ENCODE peak calls at places on chromosome 3, in four cellular contexts. R, K, G and I are unnamed samples.

GRCh38 chr3:125594581-125595011 is 701 bp downstream of the OSBPL11 start:
- DNase-seq in R (peak; percentile 48), K (peak; percentile 38), G (no peak), I (peak; percentile 42)

GRCh38 chr3:104214937-104215336 is 1151.8 kb upstream of the ALCAM start:
- DNase-seq in R (no peak), G (no peak), K (no peak), I (no peak)

GRCh38 chr3:15795563-15796308 is 2.0 kb downstream of the ANKRD28 start:
- DNase-seq in K (no peak), R (no peak), G (no peak), I (no peak)

GRCh38 chr3:108102420-108103039 is 11.7 kb upstream of the CD47 start:
- DNase-seq in G (no peak), R (no peak), K (no peak), I (no peak)

GRCh38 chr3:114478806-114479205 is 185.0 kb downstream of the TIGIT start:
- DNase-seq in R (no peak), G (no peak), K (no peak), I (no peak)

GRCh38 chr3:49180116-49180515 is 8.7 kb downstream of the KLHDC8B start:
- DNase-seq in R (no peak), G (peak; percentile 59), K (no peak), I (no peak)

GRCh38 chr3:146313411-146314111 is 62.7 kb upstream of the PLSCR4 start:
- DNase-seq in K (no peak), R (no peak), G (no peak), I (no peak)

GRCh38 chr3:31610700-31611275 is 78.1 kb downstream of the STT3B start:
- DNase-seq in G (no peak), R (no peak), K (no peak), I (peak; percentile 46)

GRCh38 chr3:139122221-139122581 is 77.5 kb upstream of the PRR23C start:
- DNase-seq in R (no peak), K (no peak), G (no peak), I (no peak)

GRCh38 chr3:115233021-115233420 is 85.9 kb upstream of the ZBTB20 start:
- DNase-seq in K (no peak), G (no peak), R (no peak), I (no peak)

GRCh38 chr3:186772886-186773417 is 10.4 kb upstream of the EIF4A2 start:
- DNase-seq in G (peak; percentile 60), R (peak; percentile 65), K (peak; percentile 79), I (peak; percentile 79)

GRCh38 chr3:138578961-138579574 is 15.0 kb downstream of the CEP70 start:
- DNase-seq in R (no peak), G (no peak), K (no peak), I (no peak)

GRCh38 chr3:106302451-106303221 is 433.8 kb upstream of the CBLB start:
- DNase-seq in K (no peak), R (no peak), G (no peak), I (no peak)

GRCh38 chr3:8525893-8526292 is 24.3 kb downstream of the LMCD1 start:
- DNase-seq in K (no peak), G (no peak), R (no peak), I (no peak)

GRCh38 chr3:141410408-141410807 is 42.1 kb downstream of the ZBTB38 start:
- DNase-seq in R (peak; percentile 87), G (no peak), K (peak; percentile 46), I (peak; percentile 88)

GRCh38 chr3:12612514-12613226 is 51.2 kb downstream of the RAF1 start:
- DNase-seq in R (no peak), K (no peak), G (no peak), I (no peak)

GRCh38 chr3:154273381-154273780 is 50.9 kb downstream of the DHX36 start:
- DNase-seq in K (no peak), G (no peak), R (no peak), I (no peak)

GRCh38 chr3:184373422-184373821 is 4.6 kb downstream of the THPO start:
- DNase-seq in G (no peak), K (no peak), R (peak; percentile 61), I (no peak)

GRCh38 chr3:171834461-171834801 is 8.7 kb upstream of the TMEM212 start:
- DNase-seq in G (no peak), R (peak; percentile 17), K (no peak), I (no peak)

GRCh38 chr3:44962606-44963393 is 13.2 kb downstream of the ZDHHC3 start:
- DNase-seq in G (no peak), R (no peak), K (no peak), I (no peak)

GRCh38 chr3:73056365-73057150 is 4.9 kb upstream of the EBLN2 start:
- DNase-seq in K (no peak), G (no peak), R (no peak), I (no peak)
- TF ChIP-seq CTCF in K (peak; percentile 47), G (peak; percentile 63), R (peak; percentile 54), I (peak; percentile 44)

GRCh38 chr3:14319654-14320182 is 82.7 kb upstream of the SLC6A6 start:
- DNase-seq in G (no peak), R (peak; percentile 42), K (peak; percentile 49), I (peak; percentile 77)
- TF ChIP-seq POLR2A in G (no peak), R (no peak), K (no peak), I (no peak)

GRCh38 chr3:36911990-36912804 is 32.7 kb downstream of the TRANK1 start:
- DNase-seq in G (no peak), R (no peak), K (no peak), I (no peak)
- H3K4me3 ChIP-seq in G (no peak overlapping the region), R (no peak overlapping the region), K (no peak overlapping the region), I (no peak overlapping the region)

GRCh38 chr3:1191061-1191460 is 98.2 kb downstream of the CNTN6 start:
- DNase-seq in G (no peak), K (no peak), R (no peak), I (no peak)
- TF ChIP-seq CTCF in G (no peak), K (no peak), R (no peak), I (no peak)

DNA sequence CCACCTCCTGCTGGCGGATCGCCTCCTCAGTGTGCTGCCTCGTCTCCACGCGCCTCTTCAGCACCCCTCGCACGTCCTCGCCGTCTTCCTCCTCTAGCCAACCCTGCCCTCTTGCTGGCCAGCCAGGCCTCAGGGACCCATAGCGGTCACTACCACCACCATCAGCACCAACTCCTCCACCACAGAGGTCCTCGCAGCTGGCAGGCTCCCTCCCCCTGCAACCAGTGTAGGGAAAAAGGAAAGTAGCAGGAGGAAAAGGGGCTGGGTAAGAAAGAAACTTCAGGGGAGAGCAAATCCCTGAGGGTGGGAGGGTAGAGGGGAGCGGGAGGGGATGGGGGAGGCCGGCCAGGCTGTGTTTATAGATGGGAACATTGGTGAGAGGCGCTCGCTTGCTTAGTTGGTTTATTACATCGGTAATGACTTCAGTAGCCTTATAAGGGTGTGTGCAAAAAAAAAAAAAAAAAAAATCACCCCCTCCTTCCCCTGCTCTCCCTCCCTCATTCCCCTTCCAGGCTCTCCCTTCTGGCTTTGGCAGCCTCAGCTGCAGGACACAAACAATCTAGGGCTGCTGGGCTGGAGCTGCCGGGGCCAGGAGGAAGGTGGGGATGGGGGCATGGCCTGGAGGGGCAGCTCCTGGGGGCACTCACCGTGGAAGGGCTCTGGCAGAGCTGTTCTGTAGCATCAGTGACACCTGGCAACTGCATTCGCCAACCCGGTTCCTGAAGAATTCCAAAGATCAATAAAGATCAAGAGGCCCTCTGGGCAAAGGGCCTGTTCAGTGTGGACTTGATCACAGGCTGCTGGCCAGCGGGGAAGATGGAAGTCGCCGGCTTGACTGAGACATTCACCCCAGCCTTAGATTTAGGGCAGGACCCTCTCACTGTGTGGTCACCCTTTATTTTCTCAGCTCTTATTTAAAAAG is 116.2 kb upstream of the HACD2 start:
- DNase-seq in G (no peak), R (no peak), K (peak; percentile 57), I (peak; percentile 81)
- TF ChIP-seq POLR2A in G (no peak), R (no peak), K (peak; percentile 57), I (no peak)

DNA sequence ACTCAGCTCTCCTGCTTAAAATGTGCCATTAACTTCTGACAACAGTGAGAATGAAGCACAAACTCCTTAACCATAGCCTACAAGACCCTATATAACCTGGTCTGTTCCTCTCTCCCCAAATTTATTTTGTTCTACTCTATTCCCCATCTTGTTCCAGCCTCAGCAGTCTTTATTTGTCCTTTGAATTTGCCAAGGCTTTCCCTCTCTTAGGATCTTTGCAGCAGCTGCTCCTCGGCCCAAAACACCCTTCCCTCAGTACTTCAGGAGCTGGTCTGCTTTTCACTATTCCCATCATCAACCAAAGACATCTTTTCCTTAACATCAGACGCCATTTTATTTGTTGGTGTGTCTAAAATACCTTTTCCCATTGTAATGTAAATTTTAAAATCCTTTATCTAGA is 10.2 kb downstream of the PRICKLE2 start:
- DNase-seq in G (no peak), K (no peak), R (no peak), I (no peak)
- H3K4me3 ChIP-seq in G (no peak overlapping the region), K (no peak overlapping the region), R (no peak overlapping the region), I (no peak overlapping the region)

GRCh38 chr3:176208915-176209314 is 988.4 kb downstream of the TBL1XR1 start:
- DNase-seq in R (no peak), G (no peak), K (no peak), I (no peak)
- TF ChIP-seq CTCF in R (no peak), G (no peak), K (no peak), I (no peak)